ENCODE peak calls at places on chromosomes 1 and 21, in five cellular contexts. One of them, this sample, is unnamed. For H3K27me3, the result is how much of the 10 kb centered on the place peaks cover.

GRCh38 chr1:229863651-229864545 is 203.1 kb upstream of the GALNT2 start:
- DNase-seq in GM06990: no peak
- DNase-seq in CD4-positive, alpha-beta T cell: no peak
- DNase-seq in lung: no peak
- DNase-seq in AG04450: no peak
- DNase-seq in this sample: no peak

GRCh38 chr1:111110197-111110899 is 29.5 kb downstream of the DRAM2 start:
- DNase-seq in GM06990: no peak
- DNase-seq in CD4-positive, alpha-beta T cell: no peak
- DNase-seq in lung: no peak
- DNase-seq in AG04450: no peak
- DNase-seq in this sample: no peak

GRCh38 chr1:62906428-62906886 is 122.5 kb downstream of the ATG4C start:
- DNase-seq in GM06990: no peak
- DNase-seq in CD4-positive, alpha-beta T cell: no peak
- DNase-seq in lung: no peak
- DNase-seq in AG04450: no peak
- DNase-seq in this sample: peak

GRCh38 chr1:47931395-47931794 is 65.8 kb downstream of the TRABD2B start:
- DNase-seq in GM06990: no peak
- DNase-seq in CD4-positive, alpha-beta T cell: no peak
- DNase-seq in lung: peak
- DNase-seq in AG04450: no peak
- DNase-seq in this sample: no peak

GRCh38 chr1:62687903-62688686 is at the start of gene DOCK7:
- DNase-seq in GM06990: peak
- DNase-seq in CD4-positive, alpha-beta T cell: peak
- DNase-seq in lung: peak
- DNase-seq in AG04450: no peak
- DNase-seq in this sample: peak

GRCh38 chr1:201216395-201217085 is 25.9 kb downstream of the IGFN1 start:
- DNase-seq in GM06990: no peak
- DNase-seq in CD4-positive, alpha-beta T cell: no peak
- DNase-seq in lung: no peak
- DNase-seq in AG04450: no peak
- DNase-seq in this sample: no peak

GRCh38 chr1:99571092-99571734 is 74.7 kb upstream of the PALMD start:
- DNase-seq in GM06990: no peak
- DNase-seq in CD4-positive, alpha-beta T cell: no peak
- DNase-seq in lung: no peak
- DNase-seq in AG04450: no peak
- DNase-seq in this sample: no peak

GRCh38 chr21:25501996-25502665 is 105.2 kb downstream of the MRPL39 start:
- DNase-seq in GM06990: peak
- DNase-seq in CD4-positive, alpha-beta T cell: no peak
- DNase-seq in lung: no peak
- DNase-seq in AG04450: no peak
- DNase-seq in this sample: no peak

GRCh38 chr1:15757575-15758401 is 807 bp upstream of the FBLIM1 start:
- DNase-seq in GM06990: no peak
- DNase-seq in CD4-positive, alpha-beta T cell: no peak
- DNase-seq in lung: no peak
- DNase-seq in AG04450: no peak
- DNase-seq in this sample: no peak

GRCh38 chr1:27346991-27347627 is 5.3 kb downstream of the SYTL1 start:
- DNase-seq in GM06990: no peak
- DNase-seq in CD4-positive, alpha-beta T cell: no peak
- DNase-seq in lung: no peak
- DNase-seq in AG04450: no peak
- DNase-seq in this sample: no peak

GRCh38 chr1:229461032-229461668 is 27.3 kb upstream of the ACTA1 start:
- DNase-seq in GM06990: no peak
- DNase-seq in CD4-positive, alpha-beta T cell: no peak
- DNase-seq in lung: no peak
- DNase-seq in AG04450: no peak
- DNase-seq in this sample: no peak

GRCh38 chr21:37220981-37221664 is 46.0 kb downstream of the VPS26C start:
- DNase-seq in GM06990: peak
- DNase-seq in CD4-positive, alpha-beta T cell: peak
- DNase-seq in lung: peak
- DNase-seq in AG04450: peak
- DNase-seq in this sample: peak

GRCh38 chr21:45532826-45533730 is 9.2 kb downstream of the SLC19A1 start:
- DNase-seq in GM06990: no peak
- DNase-seq in CD4-positive, alpha-beta T cell: no peak
- DNase-seq in lung: no peak
- DNase-seq in AG04450: no peak
- DNase-seq in this sample: no peak

GRCh38 chr1:167541610-167542009 is 12.0 kb downstream of the CREG1 start:
- DNase-seq in GM06990: no peak
- DNase-seq in CD4-positive, alpha-beta T cell: no peak
- DNase-seq in lung: no peak
- DNase-seq in AG04450: no peak
- DNase-seq in this sample: no peak

GRCh38 chr1:174960362-174960761 is 39.4 kb upstream of the CACYBP start:
- DNase-seq in GM06990: no peak
- DNase-seq in CD4-positive, alpha-beta T cell: no peak
- DNase-seq in lung: no peak
- DNase-seq in AG04450: no peak
- DNase-seq in this sample: no peak

GRCh38 chr1:155934933-155935590 is 849 bp upstream of the KHDC4 start:
- DNase-seq in GM06990: no peak
- DNase-seq in CD4-positive, alpha-beta T cell: no peak
- DNase-seq in lung: no peak
- DNase-seq in AG04450: no peak
- DNase-seq in this sample: no peak

GRCh38 chr1:30783244-30783915 is 25.8 kb upstream of the LAPTM5 start:
- DNase-seq in GM06990: no peak
- DNase-seq in CD4-positive, alpha-beta T cell: no peak
- DNase-seq in lung: peak
- DNase-seq in AG04450: no peak
- DNase-seq in this sample: no peak

GRCh38 chr1:178192686-178193085 is 98.8 kb downstream of the RASAL2 start:
- DNase-seq in GM06990: no peak
- DNase-seq in CD4-positive, alpha-beta T cell: no peak
- DNase-seq in lung: peak
- DNase-seq in AG04450: peak
- DNase-seq in this sample: no peak

GRCh38 chr1:218350909-218351616 is 5.9 kb downstream of the TGFB2 start:
- DNase-seq in GM06990: no peak
- DNase-seq in CD4-positive, alpha-beta T cell: no peak
- DNase-seq in lung: no peak
- DNase-seq in AG04450: peak
- DNase-seq in this sample: peak

GRCh38 chr1:43373034-43373940 is 5.5 kb upstream of the ELOVL1 start:
- DNase-seq in GM06990: no peak
- DNase-seq in CD4-positive, alpha-beta T cell: no peak
- DNase-seq in lung: no peak
- DNase-seq in AG04450: no peak
- DNase-seq in this sample: no peak

GRCh38 chr21:20463362-20463761 is 534.8 kb upstream of the NCAM2 start:
- DNase-seq in GM06990: no peak
- DNase-seq in CD4-positive, alpha-beta T cell: no peak
- DNase-seq in lung: no peak
- DNase-seq in AG04450: no peak
- DNase-seq in this sample: no peak

GRCh38 chr1:200624679-200625335 is 4.3 kb upstream of the KIF14 start:
- DNase-seq in GM06990: peak
- DNase-seq in CD4-positive, alpha-beta T cell: no peak
- DNase-seq in lung: no peak
- DNase-seq in AG04450: no peak
- DNase-seq in this sample: no peak

GRCh38 chr1:86062458-86062857 is 94.1 kb downstream of the COL24A1 start:
- DNase-seq in GM06990: no peak
- DNase-seq in CD4-positive, alpha-beta T cell: no peak
- DNase-seq in lung: no peak
- DNase-seq in AG04450: no peak
- DNase-seq in this sample: no peak

GRCh38 chr1:235246022-235246948 is 81.7 kb downstream of the ARID4B start:
- DNase-seq in GM06990: peak
- DNase-seq in CD4-positive, alpha-beta T cell: no peak
- DNase-seq in lung: no peak
- DNase-seq in AG04450: no peak
- DNase-seq in this sample: no peak

GRCh38 chr1:235253219-235253640 is 74.7 kb downstream of the ARID4B start:
- DNase-seq in GM06990: no peak
- DNase-seq in CD4-positive, alpha-beta T cell: peak
- DNase-seq in lung: peak
- DNase-seq in AG04450: peak
- DNase-seq in this sample: peak

GRCh38 chr1:235244969-235245592 is 82.9 kb downstream of the ARID4B start:
- DNase-seq in GM06990: no peak
- DNase-seq in CD4-positive, alpha-beta T cell: no peak
- DNase-seq in lung: no peak
- DNase-seq in AG04450: no peak
- DNase-seq in this sample: peak

GRCh38 chr1:235254721-235255120 is 73.3 kb downstream of the ARID4B start:
- DNase-seq in GM06990: no peak
- DNase-seq in CD4-positive, alpha-beta T cell: no peak
- DNase-seq in lung: no peak
- DNase-seq in AG04450: no peak
- DNase-seq in this sample: no peak

DNA sequence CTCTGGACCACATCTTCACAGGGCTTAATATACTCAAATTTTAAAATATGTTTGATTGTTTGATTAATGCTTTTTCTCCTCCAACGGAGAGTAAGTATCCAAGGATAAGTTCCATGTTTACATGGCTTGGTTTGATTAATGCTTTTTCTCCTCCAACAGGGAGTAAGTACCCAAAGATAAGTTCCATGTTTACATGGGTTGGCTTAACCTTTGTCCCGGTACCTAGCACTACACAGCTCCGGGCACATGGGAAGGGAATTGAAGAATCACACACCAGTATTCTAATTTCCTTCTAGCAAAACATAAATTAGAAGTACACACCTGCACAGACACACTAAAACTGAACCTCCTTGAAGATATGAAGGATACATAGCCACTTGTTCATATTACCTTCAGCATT is 77.5 kb downstream of the ARID4B start:
- DNase-seq in GM06990: no peak
- DNase-seq in CD4-positive, alpha-beta T cell: no peak
- DNase-seq in lung: no peak
- DNase-seq in AG04450: no peak
- DNase-seq in this sample: no peak
- H3K27me3 ChIP-seq in GM06990: under half
- H3K27me3 ChIP-seq in CD4-positive, alpha-beta T cell: under half
- H3K27me3 ChIP-seq in lung: under half
- H3K27me3 ChIP-seq in AG04450: under half
- H3K27me3 ChIP-seq in this sample: under half

DNA sequence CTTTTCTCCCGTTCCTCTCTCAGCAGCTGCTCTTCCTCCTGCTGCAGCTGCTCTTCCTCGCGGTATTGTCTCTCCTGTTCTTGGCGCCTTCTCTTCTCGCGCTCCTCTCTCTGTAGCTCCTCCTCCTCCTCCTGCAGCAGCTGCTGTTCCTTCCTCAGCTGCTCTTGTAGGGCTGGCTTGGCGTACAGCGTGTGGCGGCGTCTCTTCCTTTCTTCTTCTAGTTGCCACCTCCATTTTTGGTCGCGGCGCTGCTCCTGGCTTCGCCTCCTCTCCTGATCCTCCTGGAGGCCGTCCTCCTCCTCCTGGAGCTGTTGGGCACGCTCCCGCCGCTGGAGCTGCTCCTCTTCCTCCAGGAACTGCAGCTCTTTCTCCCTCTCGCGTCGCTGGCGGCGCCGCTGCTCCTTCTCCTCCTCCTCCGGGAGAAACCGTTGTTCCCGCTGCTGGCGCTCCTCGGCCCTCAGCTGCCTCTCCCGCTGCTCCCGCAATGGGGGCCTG is 4.8 kb downstream of the TCHH start:
- DNase-seq in GM06990: no peak
- DNase-seq in CD4-positive, alpha-beta T cell: no peak
- DNase-seq in lung: no peak
- DNase-seq in AG04450: no peak
- DNase-seq in this sample: peak
- H3K27me3 ChIP-seq in GM06990: under half
- H3K27me3 ChIP-seq in CD4-positive, alpha-beta T cell: half or more
- H3K27me3 ChIP-seq in lung: under half
- H3K27me3 ChIP-seq in AG04450: half or more
- H3K27me3 ChIP-seq in this sample: half or more

DNA sequence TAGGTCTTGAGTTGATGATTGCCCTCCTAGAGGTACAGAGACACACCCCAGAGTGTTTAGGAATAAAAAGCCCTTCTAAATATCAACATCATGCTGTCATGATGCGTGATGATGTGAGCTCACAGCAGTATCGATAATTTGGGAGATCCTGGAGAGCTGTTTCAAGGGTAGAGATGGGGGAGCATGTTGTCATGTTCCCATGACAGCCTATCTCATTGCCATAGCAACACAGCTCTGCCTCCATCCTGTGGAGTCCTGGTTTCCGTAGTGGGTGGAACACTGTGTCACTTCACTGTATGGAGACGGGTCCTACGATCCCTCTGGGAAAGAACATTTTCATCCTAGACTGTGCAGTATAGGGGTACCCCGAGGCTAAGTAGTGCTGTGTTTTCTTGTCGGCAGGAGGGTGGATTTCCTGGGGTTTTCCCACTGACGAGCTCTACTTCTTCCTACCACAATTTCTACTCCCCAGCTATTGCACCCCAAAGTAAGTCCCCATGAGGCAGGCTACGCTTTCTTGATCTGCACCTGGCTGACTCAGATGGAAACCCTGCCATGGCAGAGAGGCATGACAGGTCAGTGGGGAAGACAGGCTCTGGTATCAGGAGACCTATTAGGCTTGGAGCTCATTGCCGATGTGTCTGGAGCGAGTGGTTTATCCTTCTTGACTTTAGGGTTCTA is 7.2 kb downstream of the KISS1 start:
- DNase-seq in GM06990: no peak
- DNase-seq in CD4-positive, alpha-beta T cell: no peak
- DNase-seq in lung: no peak
- DNase-seq in AG04450: no peak
- DNase-seq in this sample: no peak
- H3K27me3 ChIP-seq in GM06990: under half
- H3K27me3 ChIP-seq in CD4-positive, alpha-beta T cell: under half
- H3K27me3 ChIP-seq in lung: under half
- H3K27me3 ChIP-seq in AG04450: under half
- H3K27me3 ChIP-seq in this sample: under half

DNA sequence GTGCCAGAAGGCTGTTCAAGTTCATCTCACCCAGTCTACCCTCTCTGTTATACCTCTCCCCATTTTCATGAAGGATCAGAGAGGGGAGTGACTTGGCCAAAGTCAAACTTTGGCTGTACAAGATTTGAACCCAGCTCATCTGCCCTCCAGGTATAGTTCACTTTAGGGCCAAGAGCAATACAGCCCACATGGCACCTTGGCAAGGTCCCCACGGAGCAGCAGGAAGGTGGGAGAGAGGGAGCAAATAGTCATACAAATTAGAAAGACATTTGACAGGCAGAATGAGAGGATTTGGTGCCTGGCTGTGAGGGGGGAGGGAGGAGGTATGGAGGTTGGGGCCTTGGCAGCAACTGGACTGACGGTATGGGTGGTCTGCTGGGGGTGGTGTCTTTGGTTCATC is 1.0 kb downstream of the HPCAL4 start:
- DNase-seq in GM06990: no peak
- DNase-seq in CD4-positive, alpha-beta T cell: no peak
- DNase-seq in lung: no peak
- DNase-seq in AG04450: no peak
- DNase-seq in this sample: no peak
- H3K27me3 ChIP-seq in GM06990: under half
- H3K27me3 ChIP-seq in CD4-positive, alpha-beta T cell: under half
- H3K27me3 ChIP-seq in lung: under half
- H3K27me3 ChIP-seq in AG04450: half or more
- H3K27me3 ChIP-seq in this sample: under half